ENCODE peak calls at places on chromosomes 12 and 14, in five cellular contexts. S is upper lobe of left lung; C is cardiac muscle cell; Z is CD8-positive, alpha-beta T cell; V is fibroblast of villous mesenchyme. M is an unnamed sample.

GRCh38 chr12:1691123-1692007 is 495 bp downstream of the ADIPOR2 start:
- DNase-seq in S (peak), C (peak), Z (peak), V (peak), M (peak)

GRCh38 chr12:54549774-54550451 is 512 bp downstream of the PDE1B start:
- DNase-seq in S (peak), C (no peak), Z (no peak), V (no peak), M (peak)

GRCh38 chr14:21647380-21647779 is 6.3 kb upstream of the OR4E2 start:
- DNase-seq in S (no peak), C (no peak), Z (no peak), V (no peak), M (no peak)

GRCh38 chr12:124504273-124505000 is 63.0 kb downstream of the NCOR2 start:
- DNase-seq in S (no peak), C (no peak), Z (no peak), V (peak), M (no peak)

GRCh38 chr12:2637371-2637770 is 157.4 kb upstream of the FKBP4 start:
- DNase-seq in S (no peak), C (no peak), Z (no peak), V (no peak), M (no peak)

GRCh38 chr12:3680919-3681594 is 71.9 kb downstream of the CRACR2A start:
- DNase-seq in S (no peak), C (peak), Z (no peak), V (peak), M (peak)

GRCh38 chr14:77547512-77547911 is 48.9 kb upstream of the ISM2 start:
- DNase-seq in S (no peak), C (no peak), Z (no peak), V (no peak), M (no peak)

GRCh38 chr12:44029194-44029593 is 193.3 kb downstream of the TMEM117 start:
- DNase-seq in S (no peak), C (no peak), Z (no peak), V (no peak), M (no peak)

GRCh38 chr12:115528466-115528865 is 749.0 kb downstream of the MED13L start:
- DNase-seq in S (no peak), C (no peak), Z (no peak), V (peak), M (no peak)

GRCh38 chr12:80058586-80058985 is 40.8 kb upstream of the OTOGL start:
- DNase-seq in S (no peak), C (no peak), Z (no peak), V (no peak), M (no peak)

GRCh38 chr14:95069547-95069946 is 87.8 kb downstream of the DICER1 start:
- DNase-seq in S (peak), C (no peak), Z (no peak), V (no peak), M (no peak)

GRCh38 chr14:23327947-23328744 is 6.9 kb downstream of the PABPN1 start:
- DNase-seq in S (no peak), C (peak), Z (peak), V (peak), M (peak)

GRCh38 chr12:108622425-108622824 is 11.3 kb downstream of the SELPLG start:
- DNase-seq in S (no peak), C (no peak), Z (no peak), V (no peak), M (peak)

GRCh38 chr12:48334807-48335206 is 15.9 kb downstream of the ZNF641 start:
- DNase-seq in S (no peak), C (no peak), Z (no peak), V (no peak), M (no peak)

GRCh38 chr12:75087656-75088055 is 122.0 kb downstream of the KCNC2 start:
- DNase-seq in S (no peak), C (peak), Z (no peak), V (no peak), M (no peak)

GRCh38 chr14:46490150-46490769 is 161.3 kb downstream of the RPL10L start:
- DNase-seq in S (no peak), C (peak), Z (no peak), V (no peak), M (no peak)

GRCh38 chr14:62689741-62690140 is 355.5 kb downstream of the KCNH5 start:
- DNase-seq in S (no peak), C (no peak), Z (no peak), V (no peak), M (no peak)

GRCh38 chr12:28190321-28191017 is at the start of gene CCDC91:
- DNase-seq in S (peak), C (peak), Z (peak), V (peak), M (peak)

GRCh38 chr12:132668191-132669088 is 18.7 kb downstream of the POLE start:
- DNase-seq in S (no peak), C (no peak), Z (no peak), V (no peak), M (no peak)

GRCh38 chr12:66321433-66321832 is 19.1 kb downstream of the HELB start:
- DNase-seq in S (no peak), C (no peak), Z (no peak), V (peak), M (no peak)

GRCh38 chr12:19506497-19506896 is 67.2 kb downstream of the AEBP2 start:
- DNase-seq in S (no peak), C (no peak), Z (no peak), V (peak), M (no peak)

GRCh38 chr14:105168979-105169507 is 467 bp upstream of the JAG2 start:
- DNase-seq in S (peak), C (peak), Z (no peak), V (no peak), M (no peak)
- TF ChIP-seq CTCF in S (peak), C (peak), Z (peak), V (peak), M (no peak)

DNA sequence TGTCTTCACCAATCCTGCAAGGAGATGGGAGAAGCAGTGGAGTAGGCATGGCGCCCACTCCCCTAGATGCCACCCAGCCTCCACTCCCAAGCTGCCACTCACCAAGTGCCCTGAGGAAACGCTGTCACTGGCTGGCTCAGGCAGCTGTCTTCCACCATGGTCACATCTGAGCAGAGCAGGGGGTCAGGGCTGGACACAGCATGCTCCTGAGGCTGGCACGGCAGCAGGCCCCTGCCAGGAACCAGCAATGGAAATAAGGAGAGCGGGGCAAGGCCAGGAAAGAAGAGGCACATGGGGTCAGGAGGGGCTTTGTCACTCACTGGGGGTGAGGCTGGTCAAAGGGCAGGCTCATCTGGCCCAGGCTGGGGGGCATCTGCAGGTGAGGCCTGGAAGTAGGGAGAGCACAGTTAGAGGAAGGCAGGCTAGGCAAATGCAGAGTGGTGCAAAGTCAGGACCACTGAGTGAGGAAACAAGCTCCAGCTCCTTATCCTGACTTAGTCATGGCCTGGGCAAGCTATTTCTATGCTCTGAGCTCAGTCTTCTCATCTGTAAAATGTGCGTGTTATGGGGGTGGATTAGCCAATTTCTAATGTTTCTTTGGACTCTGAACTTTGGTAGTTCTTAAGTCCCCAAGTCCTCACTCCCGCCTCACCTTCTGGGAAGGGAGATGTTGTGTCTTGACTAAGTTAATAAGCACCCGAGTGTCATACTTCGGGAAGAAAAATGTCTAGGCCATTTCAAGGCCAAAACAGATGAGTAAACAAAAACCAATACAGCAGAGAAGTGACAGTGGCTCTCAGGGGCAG is 8.0 kb downstream of the NAB2 start:
- DNase-seq in S (no peak), C (no peak), Z (no peak), V (no peak), M (no peak)
- H3K4me3 ChIP-seq in S (no peak), C (no peak), Z (no peak), V (no peak), M (no peak)

GRCh38 chr12:12008931-12009611 is 61.7 kb upstream of the BCL2L14 start:
- DNase-seq in S (peak), C (no peak), Z (no peak), V (peak), M (peak)

GRCh38 chr12:12007713-12008231 is 63.0 kb upstream of the BCL2L14 start:
- DNase-seq in S (no peak), C (no peak), Z (no peak), V (no peak), M (no peak)

GRCh38 chr12:12010277-12011031 is 60.3 kb upstream of the BCL2L14 start:
- DNase-seq in S (no peak), C (no peak), Z (no peak), V (peak), M (peak)

GRCh38 chr12:12007001-12007712 is 63.6 kb upstream of the BCL2L14 start:
- DNase-seq in S (no peak), C (no peak), Z (no peak), V (no peak), M (peak)

GRCh38 chr12:12008232-12008850 is 62.4 kb upstream of the BCL2L14 start:
- DNase-seq in S (peak), C (no peak), Z (no peak), V (no peak), M (no peak)
- TF ChIP-seq CTCF in S (peak), C (peak), Z (peak), V (peak), M (peak)

DNA sequence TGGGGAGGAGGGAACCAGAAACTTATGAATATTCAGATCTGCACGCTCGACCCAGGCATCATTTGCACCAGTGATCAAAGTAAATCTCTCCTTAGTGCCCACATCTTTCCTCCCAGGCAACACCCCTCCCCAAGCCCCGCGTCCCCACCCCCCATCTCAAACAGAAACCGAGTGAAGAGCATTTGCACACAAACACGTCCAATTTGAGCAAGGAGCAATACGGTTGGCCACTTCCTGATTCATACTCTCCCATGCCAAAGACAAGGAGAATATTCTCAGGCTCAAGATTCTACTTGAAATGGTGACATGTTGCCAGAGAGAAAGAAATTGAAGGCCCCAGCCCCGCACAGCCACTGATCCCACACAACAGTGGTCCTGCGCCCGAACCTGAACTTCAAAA is 7.1 kb downstream of the FOXN3 start:
- DNase-seq in S (no peak), C (no peak), Z (no peak), V (no peak), M (no peak)
- H3K4me3 ChIP-seq in S (no peak), C (no peak), Z (no peak), V (no peak), M (no peak)

GRCh38 chr12:112824166-112824565 is 32.6 kb downstream of the RPH3A start:
- DNase-seq in S (no peak), C (no peak), Z (no peak), V (no peak), M (no peak)

GRCh38 chr12:112824701-112825100 is 33.2 kb downstream of the RPH3A start:
- DNase-seq in S (no peak), C (no peak), Z (no peak), V (no peak), M (no peak)

GRCh38 chr12:112822056-112822455 is 30.5 kb downstream of the RPH3A start:
- DNase-seq in S (peak), C (peak), Z (no peak), V (no peak), M (no peak)

GRCh38 chr12:112826011-112826410 is 34.5 kb downstream of the RPH3A start:
- DNase-seq in S (no peak), C (no peak), Z (no peak), V (no peak), M (no peak)

DNA sequence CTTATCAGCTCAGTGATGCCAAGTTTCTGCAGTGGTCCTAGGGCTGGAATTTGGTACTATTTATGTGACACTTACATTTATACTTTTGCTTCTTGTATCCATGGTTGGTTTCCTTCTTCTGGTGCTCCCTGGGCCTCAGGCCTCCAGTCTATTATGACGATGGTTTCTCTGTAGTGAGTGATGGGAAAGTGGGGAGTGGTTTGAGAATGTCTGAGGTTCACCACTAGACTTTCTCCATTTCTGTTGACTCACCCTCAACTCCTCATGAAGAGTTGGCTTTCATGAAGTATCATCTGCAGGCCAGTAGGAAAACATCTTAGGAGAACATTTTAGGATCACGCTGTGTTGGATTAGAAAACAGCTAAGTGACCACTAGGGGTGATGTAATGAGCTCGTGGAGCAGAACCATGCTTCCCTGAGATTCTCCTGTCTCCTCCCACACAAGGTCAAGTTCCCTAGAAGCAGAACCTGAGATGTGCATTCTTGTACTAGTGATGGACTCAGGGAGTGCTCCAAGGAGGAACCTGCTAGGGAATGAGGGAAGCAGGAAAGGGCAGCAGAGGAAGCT is 32.1 kb downstream of the RPH3A start:
- DNase-seq in S (no peak), C (no peak), Z (no peak), V (no peak), M (no peak)
- TF ChIP-seq CTCF in S (no peak), C (no peak), Z (no peak), V (no peak), M (no peak)

GRCh38 chr14:100727565-100728240 is 1.0 kb downstream of the DLK1 start:
- DNase-seq in S (no peak), C (no peak), Z (no peak), V (no peak), M (no peak)

GRCh38 chr14:100724061-100724460 is 2.6 kb upstream of the DLK1 start:
- DNase-seq in S (no peak), C (no peak), Z (no peak), V (no peak), M (no peak)

GRCh38 chr14:100725587-100726387 is 905 bp upstream of the DLK1 start:
- DNase-seq in S (no peak), C (no peak), Z (no peak), V (no peak), M (no peak)

GRCh38 chr14:100726812-100727564 is at the start of gene DLK1:
- DNase-seq in S (peak), C (peak), Z (no peak), V (no peak), M (no peak)

GRCh38 chr14:100726467-100726811 is 253 bp upstream of the DLK1 start:
- DNase-seq in S (no peak), C (no peak), Z (no peak), V (no peak), M (no peak)
- H3K4me3 ChIP-seq in S (no peak), C (no peak), Z (no peak), V (no peak), M (no peak)

GRCh38 chr12:109841356-109841755 is 8.2 kb upstream of the TRPV4 start:
- DNase-seq in S (no peak), C (no peak), Z (no peak), V (no peak), M (no peak)
- TF ChIP-seq CTCF in S (no peak), C (no peak), Z (no peak), V (no peak), M (no peak)

DNA sequence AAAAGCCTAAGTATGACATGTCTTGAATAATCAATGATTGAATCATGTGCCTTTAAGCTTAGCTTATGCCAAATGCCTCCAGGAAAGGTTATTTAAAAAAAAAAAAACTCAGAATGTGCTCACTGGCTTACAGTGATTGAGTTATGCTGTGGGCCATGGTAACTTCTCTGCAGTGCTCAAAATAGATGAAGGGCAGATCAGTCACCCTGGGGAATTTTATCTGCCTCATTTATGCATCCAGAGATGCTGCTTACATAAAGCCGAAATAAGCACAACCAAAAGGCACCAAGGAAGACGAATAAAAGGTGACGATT is 118.7 kb upstream of the MDM1 start:
- DNase-seq in S (no peak), C (no peak), Z (no peak), V (no peak), M (no peak)
- H3K4me3 ChIP-seq in S (no peak), C (no peak), Z (peak), V (no peak), M (peak)